ENCODE peak calls at places on chromosomes 5 and 9, in five cellular contexts. One of them, this sample, is unnamed.

GRCh38 chr9:78971505-78971904 is 600.3 kb upstream of the TLE4 start:
- DNase-seq in IMR-90: no peak
- DNase-seq in HEK293T: no peak
- DNase-seq in K562: no peak
- DNase-seq in GM12878: no peak
- DNase-seq in this sample: no peak

GRCh38 chr9:73736266-73736665 is 584.6 kb downstream of the ANXA1 start:
- DNase-seq in IMR-90: no peak
- DNase-seq in HEK293T: no peak
- DNase-seq in K562: no peak
- DNase-seq in GM12878: no peak
- DNase-seq in this sample: no peak

GRCh38 chr9:110919055-110919445 is 119.2 kb downstream of the LPAR1 start:
- DNase-seq in IMR-90: no peak
- DNase-seq in HEK293T: no peak
- DNase-seq in K562: no peak
- DNase-seq in GM12878: no peak
- DNase-seq in this sample: no peak

GRCh38 chr5:184461-184860 is 6.8 kb upstream of the LRRC14B start:
- DNase-seq in IMR-90: no peak
- DNase-seq in HEK293T: no peak
- DNase-seq in K562: no peak
- DNase-seq in GM12878: no peak
- DNase-seq in this sample: no peak

GRCh38 chr9:93869863-93870262 is 85.3 kb downstream of the BARX1 start:
- DNase-seq in IMR-90: no peak
- DNase-seq in HEK293T: no peak
- DNase-seq in K562: no peak
- DNase-seq in GM12878: no peak
- DNase-seq in this sample: no peak

GRCh38 chr5:169808118-169808581 is 171.1 kb downstream of the DOCK2 start:
- DNase-seq in IMR-90: no peak
- DNase-seq in HEK293T: no peak
- DNase-seq in K562: no peak
- DNase-seq in GM12878: no peak
- DNase-seq in this sample: no peak

GRCh38 chr9:69499959-69500358 is 172.2 kb downstream of the APBA1 start:
- DNase-seq in IMR-90: no peak
- DNase-seq in HEK293T: no peak
- DNase-seq in K562: no peak
- DNase-seq in GM12878: no peak
- DNase-seq in this sample: no peak

GRCh38 chr5:149873896-149874295 is 70.7 kb downstream of the PDE6A start:
- DNase-seq in IMR-90: no peak
- DNase-seq in HEK293T: no peak
- DNase-seq in K562: no peak
- DNase-seq in GM12878: no peak
- DNase-seq in this sample: no peak

GRCh38 chr5:54315736-54316135 is 5.4 kb upstream of the ARL15 start:
- DNase-seq in IMR-90: no peak
- DNase-seq in HEK293T: no peak
- DNase-seq in K562: no peak
- DNase-seq in GM12878: no peak
- DNase-seq in this sample: no peak
- TF ChIP-seq BHLHE40 in IMR-90: no peak
- TF ChIP-seq BHLHE40 in HEK293T: no peak
- TF ChIP-seq BHLHE40 in K562: no peak
- TF ChIP-seq BHLHE40 in GM12878: no peak
- TF ChIP-seq BHLHE40 in this sample: no peak

GRCh38 chr5:60883229-60883628 is 39.2 kb upstream of the ELOVL7 start:
- DNase-seq in IMR-90: no peak
- DNase-seq in HEK293T: no peak
- DNase-seq in K562: peak
- DNase-seq in GM12878: no peak
- DNase-seq in this sample: peak
- TF ChIP-seq BHLHE40 in IMR-90: no peak
- TF ChIP-seq BHLHE40 in HEK293T: no peak
- TF ChIP-seq BHLHE40 in K562: no peak
- TF ChIP-seq BHLHE40 in GM12878: no peak
- TF ChIP-seq BHLHE40 in this sample: no peak

GRCh38 chr5:178292826-178293205 is 60.2 kb upstream of the PHYKPL start:
- DNase-seq in IMR-90: no peak
- DNase-seq in HEK293T: no peak
- DNase-seq in K562: no peak
- DNase-seq in GM12878: no peak
- DNase-seq in this sample: no peak

GRCh38 chr5:178295589-178295988 is 63.0 kb upstream of the PHYKPL start:
- DNase-seq in IMR-90: no peak
- DNase-seq in HEK293T: no peak
- DNase-seq in K562: no peak
- DNase-seq in GM12878: no peak
- DNase-seq in this sample: no peak

GRCh38 chr5:178291969-178292825 is 59.6 kb upstream of the PHYKPL start:
- DNase-seq in IMR-90: no peak
- DNase-seq in HEK293T: no peak
- DNase-seq in K562: no peak
- DNase-seq in GM12878: no peak
- DNase-seq in this sample: no peak

GRCh38 chr5:178293815-178294214 is 61.2 kb upstream of the PHYKPL start:
- DNase-seq in IMR-90: no peak
- DNase-seq in HEK293T: no peak
- DNase-seq in K562: no peak
- DNase-seq in GM12878: no peak
- DNase-seq in this sample: no peak

GRCh38 chr5:178293400-178293799 is 60.8 kb upstream of the PHYKPL start:
- DNase-seq in IMR-90: no peak
- DNase-seq in HEK293T: no peak
- DNase-seq in K562: no peak
- DNase-seq in GM12878: no peak
- DNase-seq in this sample: no peak
- TF ChIP-seq BHLHE40 in IMR-90: no peak
- TF ChIP-seq BHLHE40 in HEK293T: no peak
- TF ChIP-seq BHLHE40 in K562: no peak
- TF ChIP-seq BHLHE40 in GM12878: no peak
- TF ChIP-seq BHLHE40 in this sample: no peak

DNA sequence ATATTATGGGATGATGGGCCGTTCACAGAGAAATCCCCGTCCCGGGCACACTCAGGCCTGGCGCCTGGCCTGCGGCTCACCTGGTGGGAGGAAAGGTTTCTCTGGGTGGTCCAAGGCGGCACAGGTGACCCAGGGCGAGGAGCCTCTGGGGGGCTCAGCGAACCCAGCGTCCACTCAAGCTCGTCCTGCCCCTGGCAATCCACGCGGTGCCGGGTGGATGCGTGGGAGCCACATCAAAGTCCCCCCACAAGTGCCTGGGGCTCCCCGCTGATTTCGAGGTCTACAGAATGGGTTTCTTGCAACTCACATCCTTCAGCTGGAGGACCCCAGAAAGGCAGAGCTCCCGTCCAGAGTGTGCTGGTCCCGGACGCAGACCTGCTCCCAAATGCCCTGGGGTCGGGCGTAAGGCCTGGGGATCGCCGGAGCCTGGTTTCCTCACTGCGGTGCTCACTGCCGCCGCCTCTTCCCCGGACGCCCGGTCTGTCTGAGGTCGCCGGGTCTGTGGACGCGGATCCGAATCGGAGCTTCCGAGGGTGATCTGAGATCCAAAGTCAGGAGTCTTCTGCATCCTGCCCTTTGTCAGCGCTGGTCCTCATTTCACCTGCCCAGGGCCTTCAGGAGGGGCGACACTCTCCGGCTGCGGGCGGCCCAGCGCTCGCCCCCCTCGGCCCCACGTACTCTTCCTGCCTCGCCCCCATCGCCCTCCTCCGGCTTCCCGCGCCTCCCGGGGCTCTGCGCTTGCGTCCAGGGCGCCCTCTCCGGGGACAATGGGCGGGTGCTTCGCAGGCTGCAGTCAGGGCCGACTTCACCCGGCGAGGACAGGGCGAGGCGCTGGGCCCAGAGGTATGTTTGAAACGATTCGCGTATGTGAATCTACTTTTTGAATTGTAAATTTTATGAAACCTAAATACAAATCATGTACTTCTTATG is 20.0 kb upstream of the RUFY1 start:
- DNase-seq in IMR-90: no peak
- DNase-seq in HEK293T: no peak
- DNase-seq in K562: peak
- DNase-seq in GM12878: no peak
- DNase-seq in this sample: no peak
- TF ChIP-seq BHLHE40 in IMR-90: no peak
- TF ChIP-seq BHLHE40 in HEK293T: no peak
- TF ChIP-seq BHLHE40 in K562: no peak
- TF ChIP-seq BHLHE40 in GM12878: no peak
- TF ChIP-seq BHLHE40 in this sample: no peak

GRCh38 chr9:99416007-99416406 is 193.9 kb downstream of the SEC61B start:
- DNase-seq in IMR-90: peak
- DNase-seq in HEK293T: no peak
- DNase-seq in K562: no peak
- DNase-seq in GM12878: peak
- DNase-seq in this sample: no peak
- TF ChIP-seq BHLHE40 in IMR-90: no peak
- TF ChIP-seq BHLHE40 in HEK293T: no peak
- TF ChIP-seq BHLHE40 in K562: no peak
- TF ChIP-seq BHLHE40 in GM12878: no peak
- TF ChIP-seq BHLHE40 in this sample: no peak

GRCh38 chr5:65213921-65214525 is 267.7 kb downstream of the ADAMTS6 start:
- DNase-seq in IMR-90: peak
- DNase-seq in HEK293T: peak
- DNase-seq in K562: peak
- DNase-seq in GM12878: no peak
- DNase-seq in this sample: peak
- TF ChIP-seq BHLHE40 in IMR-90: no peak
- TF ChIP-seq BHLHE40 in HEK293T: no peak
- TF ChIP-seq BHLHE40 in K562: no peak
- TF ChIP-seq BHLHE40 in GM12878: no peak
- TF ChIP-seq BHLHE40 in this sample: no peak

This sample was measured in A549.